ENCODE peak calls at places on chromosomes 11 and 22, in four cellular contexts. K is AG04450, M is psoas muscle, N is heart right ventricle. L is an unnamed sample. For H3K27me3, the result is how much of the 10 kb centered on the place peaks cover.

GRCh38 chr11:61912530-61912898 is 4.9 kb downstream of the RAB3IL1 start:
- DNase-seq in K (no peak), M (no peak), N (no peak), L (no peak)

GRCh38 chr11:10208045-10208674 is 85.9 kb downstream of the SBF2 start:
- DNase-seq in K (no peak), M (no peak), N (no peak), L (peak)

GRCh38 chr11:10913075-10913474 is 55.2 kb upstream of the ZBED5 start:
- DNase-seq in K (no peak), M (no peak), N (no peak), L (no peak)

GRCh38 chr11:112082729-112083128 is 3.8 kb downstream of the TIMM8B start:
- DNase-seq in K (no peak), M (no peak), N (no peak), L (no peak)

GRCh38 chr22:40213478-40213877 is 35.8 kb downstream of the TNRC6B start:
- DNase-seq in K (no peak), M (no peak), N (no peak), L (no peak)

GRCh38 chr11:101466352-101466751 is 117.5 kb downstream of the TRPC6 start:
- DNase-seq in K (no peak), M (no peak), N (no peak), L (no peak)

GRCh38 chr11:64268687-64269379 is 15.6 kb downstream of the BAD start:
- DNase-seq in K (no peak), M (peak), N (peak), L (peak)

GRCh38 chr11:77075425-77075905 is 8.7 kb downstream of the CAPN5 start:
- DNase-seq in K (no peak), M (peak), N (no peak), L (no peak)

GRCh38 chr11:68859123-68859522 is 17.4 kb upstream of the CPT1A start:
- DNase-seq in K (no peak), M (no peak), N (no peak), L (no peak)

GRCh38 chr11:33952805-33953204 is 60.9 kb upstream of the LMO2 start:
- DNase-seq in K (no peak), M (no peak), N (no peak), L (no peak)

GRCh38 chr11:75461136-75461535 is 28.1 kb upstream of the KLHL35 start:
- DNase-seq in K (no peak), M (peak), N (no peak), L (no peak)

GRCh38 chr11:3169235-3169951 is 4.3 kb upstream of the OSBPL5 start:
- DNase-seq in K (no peak), M (peak), N (peak), L (no peak)

GRCh38 chr22:21455334-21456089 is 11.7 kb upstream of the TMEM191C start:
- DNase-seq in K (no peak), M (peak), N (no peak), L (no peak)

GRCh38 chr22:23144926-23145906 is at the start of gene RAB36:
- DNase-seq in K (peak), M (peak), N (peak), L (peak)

GRCh38 chr11:11306855-11307254 is 46.2 kb downstream of the CSNK2A3 start:
- DNase-seq in K (no peak), M (no peak), N (no peak), L (no peak)

GRCh38 chr11:23336961-23337360 is 476.7 kb upstream of the CCDC179 start:
- DNase-seq in K (no peak), M (no peak), N (no peak), L (no peak)

GRCh38 chr22:31530816-31531180 is 34.5 kb downstream of the SFI1 start:
- DNase-seq in K (no peak), M (no peak), N (no peak), L (no peak)

GRCh38 chr11:35173011-35173511 is 34.1 kb downstream of the CD44 start:
- DNase-seq in K (no peak), M (no peak), N (no peak), L (peak)

GRCh38 chr11:46684364-46684763 is 16.1 kb downstream of the ARHGAP1 start:
- DNase-seq in K (no peak), M (no peak), N (no peak), L (no peak)

GRCh38 chr11:120326228-120326627 is 1.1 kb downstream of the TLCD5 start:
- DNase-seq in K (no peak), M (no peak), N (no peak), L (no peak)

GRCh38 chr11:66232769-66233168 is 35.7 kb upstream of the RAB1B start:
- DNase-seq in K (no peak), M (no peak), N (no peak), L (no peak)

GRCh38 chr11:124483422-124483821 is 37.9 kb upstream of the OR8B8 start:
- DNase-seq in K (no peak), M (no peak), N (no peak), L (no peak)

GRCh38 chr11:122665882-122666281 is 10.4 kb downstream of the UBASH3B start:
- DNase-seq in K (no peak), M (no peak), N (no peak), L (no peak)

GRCh38 chr22:38504731-38505594 is 1.1 kb downstream of the DDX17 start:
- DNase-seq in K (no peak), M (peak), N (peak), L (peak)

GRCh38 chr11:134662629-134663360 is 250.8 kb upstream of the B3GAT1 start:
- DNase-seq in K (no peak), M (no peak), N (no peak), L (no peak)

GRCh38 chr22:30753701-30754100 is 59.0 kb downstream of the OSBP2 start:
- DNase-seq in K (no peak), M (no peak), N (no peak), L (no peak)

GRCh38 chr11:130710022-130710421 is 206.3 kb downstream of the SNX19 start:
- DNase-seq in K (no peak), M (no peak), N (no peak), L (no peak)

GRCh38 chr11:120130176-120130980 is 7.5 kb downstream of the TRIM29 start:
- DNase-seq in K (no peak), M (no peak), N (no peak), L (no peak)

GRCh38 chr11:108228236-108228635 is 5.4 kb downstream of the ATM start:
- DNase-seq in K (no peak), M (no peak), N (no peak), L (no peak)

GRCh38 chr11:77320351-77320750 is 18.9 kb upstream of the GDPD4 start:
- DNase-seq in K (no peak), M (no peak), N (no peak), L (no peak)

GRCh38 chr11:9761441-9761945 is 97.6 kb downstream of the SWAP70 start:
- DNase-seq in K (no peak), M (no peak), N (no peak), L (no peak)

GRCh38 chr11:29224739-29225384 is 792.0 kb downstream of the KCNA4 start:
- DNase-seq in K (no peak), M (no peak), N (no peak), L (no peak)

GRCh38 chr22:31861226-31861840 is 83.0 kb upstream of the YWHAH start:
- DNase-seq in K (no peak), M (no peak), N (no peak), L (no peak)

GRCh38 chr11:102836290-102836875 is 7.0 kb downstream of the MMP3 start:
- DNase-seq in K (peak), M (no peak), N (no peak), L (no peak)

GRCh38 chr11:78731008-78731407 is 156.3 kb upstream of the NARS2 start:
- DNase-seq in K (no peak), M (no peak), N (no peak), L (no peak)

DNA sequence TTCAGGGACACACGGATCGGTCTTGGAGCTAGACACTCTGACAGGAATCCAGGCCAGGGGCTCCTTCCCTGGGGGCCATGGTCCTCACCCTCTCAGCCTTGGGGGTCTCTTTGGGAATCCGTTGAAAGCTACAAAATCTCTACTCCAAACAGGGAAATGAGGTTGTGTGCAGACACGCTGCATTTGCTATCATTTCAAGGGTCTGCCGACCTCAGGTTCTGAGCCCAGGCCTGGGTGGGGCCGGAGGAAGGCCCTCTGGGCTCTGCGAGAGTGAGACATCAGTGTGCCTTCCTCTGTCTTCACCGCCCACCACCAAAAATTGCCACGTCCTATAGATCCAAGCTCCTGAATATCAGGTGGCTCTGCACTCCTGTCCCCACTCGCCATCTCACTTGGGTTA is 74.4 kb upstream of the FGF3 start:
- DNase-seq in K (no peak), M (peak), N (no peak), L (no peak)
- H3K27me3 ChIP-seq in K (under half), M (under half), N (under half), L (under half)

GRCh38 chr22:20238567-20239062 is 29.5 kb downstream of the RTN4R start:
- DNase-seq in K (no peak), M (peak), N (peak), L (peak)
- TF ChIP-seq CTCF in K (peak), M (peak), N (peak), L (peak)

GRCh38 chr11:72595292-72595684 is 78.9 kb downstream of the PDE2A start:
- DNase-seq in K (no peak), M (no peak), N (no peak), L (no peak)
- H3K4me3 ChIP-seq in K (no peak), M (no peak), N (no peak), L (no peak)

DNA sequence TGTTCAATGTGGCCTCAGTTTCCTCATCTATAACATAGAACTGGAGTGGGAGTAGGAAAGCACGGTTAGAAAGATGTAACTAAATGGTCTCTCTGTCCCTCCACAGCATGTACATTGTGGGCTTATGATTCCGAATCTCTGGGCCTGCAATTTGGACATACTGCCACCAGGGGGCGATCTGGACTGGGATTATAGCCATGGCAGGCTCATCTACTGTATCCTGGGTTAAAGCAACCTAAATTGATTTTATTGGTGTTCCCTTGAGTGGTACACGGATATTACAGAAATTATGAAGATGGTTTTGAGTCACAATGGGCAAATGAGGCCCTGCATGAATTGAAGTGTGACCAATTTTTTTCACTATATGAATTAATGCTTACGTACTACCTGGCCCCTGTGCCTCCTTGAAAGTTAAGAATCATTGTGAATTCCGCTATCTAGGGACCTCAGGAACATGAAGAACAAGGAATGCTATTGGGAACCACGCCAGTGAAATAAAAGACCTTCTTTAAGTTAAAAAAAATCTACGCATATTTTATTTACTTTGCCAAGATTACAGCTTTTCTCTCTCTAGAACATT is 32.9 kb downstream of the TST start:
- DNase-seq in K (no peak), M (no peak), N (no peak), L (no peak)
- H3K27me3 ChIP-seq in K (under half), M (under half), N (half or more), L (under half)

DNA sequence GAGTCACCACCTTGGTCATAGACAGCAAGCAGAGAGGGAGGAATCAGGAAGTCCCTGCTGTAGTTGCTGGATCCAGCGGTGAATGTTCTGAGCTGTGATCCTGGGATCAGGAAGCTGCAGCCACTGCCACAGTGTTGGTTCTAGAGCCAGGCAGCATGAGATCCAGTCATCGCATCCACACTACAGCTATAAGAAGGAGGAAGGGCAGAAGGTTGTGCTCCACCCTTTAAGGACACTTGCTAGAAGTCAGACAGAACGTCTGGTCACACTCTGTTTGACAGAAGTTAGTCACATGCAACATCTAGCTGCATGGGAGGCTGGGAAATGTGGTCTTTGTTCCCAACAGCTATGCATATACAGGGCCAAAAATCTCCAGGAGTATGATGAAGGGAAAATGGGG is 104.7 kb upstream of the OR4B1 start:
- DNase-seq in K (no peak), M (no peak), N (no peak), L (no peak)
- TF ChIP-seq CTCF in K (no peak), M (no peak), N (no peak), L (no peak)

L was measured in GM06990.